ENCODE peak calls at places on chromosome 4, in nine cellular contexts. D is heart left ventricle; J is uterus; Q is neuronal stem cell; H is naive thymus-derived CD4-positive, alpha-beta T cell; P is hepatocyte; B is AG04450; I is tibial artery; R is HepG2. O is an unnamed sample.

GRCh38 chr4:77072195-77072753 is 3.5 kb downstream of the CCNI start:
- DNase-seq in D (no peak), J (no peak), Q (no peak), H (no peak), P (peak; percentile 63), B (no peak), I (no peak), R (peak; percentile 2), O (no peak)

GRCh38 chr4:73801692-73802091 is 34.8 kb upstream of the CXCL6 start:
- DNase-seq in D (no peak), J (no peak), Q (no peak), H (no peak), P (no peak), B (no peak), I (no peak), R (no peak), O (no peak)

GRCh38 chr4:71294301-71294700 is 44.5 kb upstream of the SLC4A4 start:
- DNase-seq in D (no peak), J (no peak), Q (no peak), H (no peak), P (no peak), B (no peak), I (no peak), R (no peak), O (no peak)

GRCh38 chr4:57424231-57424897 is 314.2 kb upstream of the IGFBP7 start:
- DNase-seq in D (no peak), J (no peak), Q (no peak), H (no peak), P (peak; percentile 28), B (no peak), I (peak; percentile 88), R (no peak), O (no peak)

GRCh38 chr4:185219551-185220344 is 10.3 kb downstream of the SNX25 start:
- DNase-seq in D (no peak), J (peak; percentile 69), Q (no peak), H (no peak), P (peak; percentile 40), B (no peak), I (no peak), R (no peak), O (no peak)

GRCh38 chr4:142778430-142778829 is 67.7 kb downstream of the INPP4B start:
- DNase-seq in D (no peak), J (no peak), Q (no peak), H (no peak), P (no peak), B (peak; percentile 15), I (no peak), R (no peak), O (no peak)

GRCh38 chr4:65242156-65242846 is 428.0 kb downstream of the EPHA5 start:
- DNase-seq in D (no peak), J (no peak), Q (no peak), H (no peak), P (no peak), B (no peak), I (no peak), R (no peak), O (no peak)

GRCh38 chr4:138977525-138977924 is 38.1 kb upstream of the NOCT start:
- DNase-seq in D (no peak), J (no peak), Q (no peak), H (no peak), P (no peak), B (no peak), I (no peak), R (peak; percentile 64), O (no peak)

GRCh38 chr4:7324651-7325121 is 110.0 kb downstream of the PSAPL1 start:
- DNase-seq in D (peak; percentile 18), J (no peak), Q (no peak), H (no peak), P (no peak), B (no peak), I (peak; percentile 56), R (no peak), O (peak; percentile 5)

GRCh38 chr4:152937535-152938236 is 1.6 kb downstream of the FHDC1 start:
- DNase-seq in D (peak; percentile 37), J (peak; percentile 21), Q (peak; percentile 31), H (no peak), P (peak; percentile 77), B (no peak), I (no peak), R (no peak), O (peak; percentile 39)

GRCh38 chr4:184064877-184065276 is 152.8 kb downstream of the ENPP6 start:
- DNase-seq in D (no peak), J (no peak), Q (no peak), H (no peak), P (peak; percentile 81), B (no peak), I (no peak), R (peak; percentile 28), O (no peak)

GRCh38 chr4:113584407-113585150 is 177.0 kb downstream of the CAMK2D start:
- DNase-seq in D (peak; percentile 61), J (no peak), Q (no peak), H (no peak), P (peak; percentile 17), B (peak; percentile 29), I (no peak), R (no peak), O (no peak)

GRCh38 chr4:94410678-94411206 is 41.0 kb upstream of the PDLIM5 start:
- DNase-seq in D (peak; percentile 89), J (peak; percentile 85), Q (no peak), H (no peak), P (peak; percentile 8), B (no peak), I (peak; percentile 97), R (peak; percentile 76), O (peak; percentile 79)

GRCh38 chr4:84530449-84530848 is 31.4 kb upstream of the NKX6-1 start:
- DNase-seq in D (no peak), J (no peak), Q (no peak), H (no peak), P (peak; percentile 12), B (no peak), I (no peak), R (no peak), O (no peak)

GRCh38 chr4:81606796-81607550 is 135.3 kb upstream of the RASGEF1B start:
- DNase-seq in D (peak; percentile 47), J (no peak), Q (no peak), H (no peak), P (peak; percentile 13), B (no peak), I (no peak), R (no peak), O (no peak)

GRCh38 chr4:66433706-66434105 is 763.4 kb upstream of the EPHA5 start:
- DNase-seq in D (no peak), J (no peak), Q (no peak), H (no peak), P (no peak), B (no peak), I (no peak), R (no peak), O (no peak)

GRCh38 chr4:22356996-22357596 is 158.8 kb downstream of the ADGRA3 start:
- DNase-seq in D (no peak), J (no peak), Q (no peak), H (no peak), P (peak; percentile 30), B (no peak), I (no peak), R (no peak), O (no peak)

GRCh38 chr4:157096439-157096838 is 20.5 kb downstream of the GLRB start:
- DNase-seq in D (no peak), J (no peak), Q (no peak), H (no peak), P (no peak), B (no peak), I (no peak), R (no peak), O (no peak)

GRCh38 chr4:100106982-100107381 is 83.3 kb downstream of the DDIT4L start:
- DNase-seq in D (no peak), J (no peak), Q (no peak), H (peak; percentile 4), P (no peak), B (no peak), I (no peak), R (no peak), O (no peak)

GRCh38 chr4:100109921-100110320 is 80.3 kb downstream of the DDIT4L start:
- DNase-seq in D (no peak), J (no peak), Q (no peak), H (no peak), P (no peak), B (no peak), I (no peak), R (no peak), O (no peak)

GRCh38 chr4:100113732-100114131 is 76.5 kb downstream of the DDIT4L start:
- DNase-seq in D (no peak), J (no peak), Q (no peak), H (no peak), P (no peak), B (no peak), I (no peak), R (no peak), O (no peak)

GRCh38 chr4:100103671-100104070 is 86.6 kb downstream of the DDIT4L start:
- DNase-seq in D (no peak), J (no peak), Q (no peak), H (no peak), P (no peak), B (no peak), I (no peak), R (no peak), O (no peak)

GRCh38 chr4:100108869-100109268 is 81.4 kb downstream of the DDIT4L start:
- DNase-seq in D (no peak), J (no peak), Q (no peak), H (no peak), P (no peak), B (no peak), I (no peak), R (no peak), O (no peak)
- H3K27ac ChIP-seq in D (no peak overlapping the region), J (no peak overlapping the region), Q (no peak overlapping the region), H (no peak overlapping the region), P (no peak overlapping the region), B (no peak overlapping the region), I (no peak overlapping the region), R (no peak overlapping the region), O (no peak overlapping the region)

GRCh38 chr4:5387457-5387856 is 320.9 kb downstream of the EVC2 start:
- DNase-seq in D (no peak), J (no peak), Q (no peak), H (no peak), P (no peak), B (no peak), I (no peak), R (no peak), O (no peak)
- H3K4me3 ChIP-seq in D (no peak overlapping the region), J (no peak overlapping the region), Q (no peak overlapping the region), H (no peak overlapping the region), P (no peak overlapping the region), B (no peak overlapping the region), I (no peak overlapping the region), R (no peak overlapping the region), O (no peak overlapping the region)

GRCh38 chr4:70027011-70027410 is 1.2 kb upstream of the HTN3 start:
- DNase-seq in D (no peak), J (no peak), Q (no peak), H (no peak), P (no peak), B (no peak), I (no peak), R (no peak), O (no peak)
- H3K27ac ChIP-seq in D (no peak overlapping the region), J (no peak overlapping the region), Q (no peak overlapping the region), H (no peak overlapping the region), P (no peak overlapping the region), B (no peak overlapping the region), I (no peak overlapping the region), R (no peak overlapping the region), O (no peak overlapping the region)

DNA sequence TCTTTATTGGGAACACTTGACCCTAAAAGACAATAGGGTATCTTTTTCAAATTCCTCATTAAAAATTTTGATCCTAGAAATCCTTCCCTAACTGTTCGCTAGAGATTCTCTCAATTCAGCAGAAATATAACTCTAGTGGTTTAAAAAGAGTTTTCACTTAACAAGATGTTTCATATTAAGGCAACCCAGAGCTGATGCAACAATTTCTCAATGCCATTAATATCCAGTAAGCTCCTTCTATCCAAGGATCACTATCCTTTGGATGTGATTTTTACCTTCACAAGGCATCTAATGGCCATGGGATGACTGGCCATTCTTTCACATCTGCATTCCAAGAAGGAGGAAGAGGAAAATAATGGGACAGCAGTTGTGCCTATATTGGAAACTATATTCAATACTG is 183.4 kb downstream of the ANKRD50 start:
- DNase-seq in D (no peak), J (no peak), Q (no peak), H (no peak), P (no peak), B (no peak), I (no peak), R (no peak), O (no peak)
- H3K4me3 ChIP-seq in D (no peak overlapping the region), J (no peak overlapping the region), Q (no peak overlapping the region), H (no peak overlapping the region), P (no peak overlapping the region), B (no peak overlapping the region), I (no peak overlapping the region), R (no peak overlapping the region), O (no peak overlapping the region)